ENCODE peak calls at places on chromosomes 7 and 10, in seven cellular contexts. P, E, Q, J, B, A and H are unnamed samples.
A peak's percentile ranks its signal among the peaks of the same experiment; 100 is the strongest.

GRCh38 chr7:148906707-148907498 is 22.8 kb upstream of the EZH2 start:
- DNase-seq in B (peak; percentile 77), P (no peak), Q (no peak), J (no peak), E (no peak), A (no peak), H (no peak)

GRCh38 chr7:158957921-158958471 is 101.6 kb downstream of the DYNC2I1 start:
- DNase-seq in P (no peak), J (no peak), Q (no peak), B (peak; percentile 79), E (peak; percentile 73), A (peak; percentile 65), H (no peak)

GRCh38 chr10:80444646-80445319 is 9.3 kb upstream of the TSPAN14 start:
- DNase-seq in B (peak; percentile 58), P (peak; percentile 63), A (peak; percentile 58), J (peak; percentile 58), Q (peak; percentile 41), E (peak; percentile 89), H (peak; percentile 47)

GRCh38 chr10:43043342-43043772 is 33.5 kb upstream of the RET start:
- DNase-seq in J (no peak), P (no peak), A (no peak), B (peak; percentile 35), Q (no peak), E (no peak), H (no peak)

GRCh38 chr7:84188811-84189405 is 5.7 kb downstream of the SEMA3A start:
- DNase-seq in J (peak; percentile 6), B (peak; percentile 21), E (no peak), A (no peak), Q (no peak), P (no peak), H (no peak)

GRCh38 chr7:155804431-155804831 is 7.8 kb downstream of the SHH start:
- DNase-seq in B (peak; percentile 67), J (no peak), A (no peak), P (no peak), E (no peak), Q (no peak), H (no peak)

GRCh38 chr7:129315916-129316315 is 91.1 kb downstream of the AHCYL2 start:
- DNase-seq in J (no peak), Q (no peak), A (no peak), B (no peak), E (no peak), P (no peak), H (no peak)

GRCh38 chr7:135601182-135601581 is 43.5 kb downstream of the NUP205 start:
- DNase-seq in P (no peak), A (no peak), J (no peak), Q (no peak), B (no peak), E (no peak), H (no peak)

GRCh38 chr10:29026065-29026797 is 262.6 kb upstream of the LYZL1 start:
- DNase-seq in A (peak; percentile 58), Q (no peak), J (no peak), P (no peak), B (no peak), E (no peak), H (no peak)

GRCh38 chr10:9147475-9147874 is 1093.0 kb downstream of the GATA3 start:
- DNase-seq in E (no peak), P (no peak), Q (no peak), A (no peak), J (no peak), B (no peak), H (no peak)

GRCh38 chr10:115963848-115964247 is 309.2 kb downstream of the GFRA1 start:
- DNase-seq in A (no peak), E (no peak), J (no peak), P (no peak), Q (no peak), B (no peak), H (no peak)

GRCh38 chr10:60708666-60709065 is 69.6 kb upstream of the CDK1 start:
- DNase-seq in A (no peak), P (no peak), J (no peak), B (no peak), Q (no peak), E (no peak), H (no peak)

GRCh38 chr7:20021834-20022233 is 195.3 kb downstream of the MACC1 start:
- DNase-seq in E (no peak), Q (no peak), P (peak; percentile 48), A (no peak), J (no peak), B (no peak), H (no peak)

GRCh38 chr10:44183667-44184632 is 200.9 kb downstream of the CXCL12 start:
- DNase-seq in B (no peak), E (no peak), Q (no peak), A (no peak), P (no peak), J (no peak), H (no peak)

GRCh38 chr10:89665302-89665701 is 20.3 kb upstream of the PANK1 start:
- DNase-seq in B (no peak), A (no peak), E (no peak), P (no peak), J (no peak), Q (no peak), H (no peak)

GRCh38 chr7:63043657-63044543 is 954.7 kb upstream of the ZNF722 start:
- DNase-seq in Q (no peak), P (no peak), J (peak; percentile 0), A (no peak), B (no peak), E (no peak), H (no peak)

GRCh38 chr10:43160919-43161251 is 22.6 kb downstream of the CSGALNACT2 start:
- DNase-seq in E (no peak), P (no peak), A (no peak), J (no peak), Q (no peak), B (no peak), H (no peak)

GRCh38 chr10:5547934-5548660 is 23.3 kb downstream of the CALML3 start:
- DNase-seq in Q (no peak), B (no peak), J (peak; percentile 97), A (no peak), E (no peak), P (no peak), H (no peak)

GRCh38 chr10:91511549-91512330 is 101.6 kb downstream of the HECTD2 start:
- DNase-seq in E (peak; percentile 8), J (no peak), A (no peak), Q (no peak), P (no peak), B (no peak), H (no peak)

GRCh38 chr10:79296431-79296830 is 50.8 kb upstream of the PPIF start:
- DNase-seq in J (no peak), E (no peak), A (no peak), Q (no peak), P (no peak), B (no peak), H (no peak)

GRCh38 chr10:79301754-79302530 is 45.3 kb upstream of the PPIF start:
- DNase-seq in P (no peak), E (no peak), J (no peak), A (no peak), Q (no peak), B (no peak), H (no peak)

GRCh38 chr10:79300711-79301110 is 46.6 kb upstream of the PPIF start:
- DNase-seq in B (no peak), P (no peak), E (no peak), J (no peak), Q (no peak), A (no peak), H (no peak)

GRCh38 chr10:79298403-79299244 is 48.6 kb upstream of the PPIF start:
- DNase-seq in A (no peak), E (peak; percentile 76), P (no peak), B (no peak), J (peak; percentile 65), Q (no peak), H (no peak)

GRCh38 chr10:79299397-79300370 is 47.6 kb upstream of the PPIF start:
- DNase-seq in Q (no peak), J (no peak), P (no peak), B (no peak), A (no peak), E (no peak), H (no peak)
- TF ChIP-seq TAF1 in Q (no peak), J (no peak), P (no peak), B (no peak), A (no peak), E (no peak), H (no peak)

DNA sequence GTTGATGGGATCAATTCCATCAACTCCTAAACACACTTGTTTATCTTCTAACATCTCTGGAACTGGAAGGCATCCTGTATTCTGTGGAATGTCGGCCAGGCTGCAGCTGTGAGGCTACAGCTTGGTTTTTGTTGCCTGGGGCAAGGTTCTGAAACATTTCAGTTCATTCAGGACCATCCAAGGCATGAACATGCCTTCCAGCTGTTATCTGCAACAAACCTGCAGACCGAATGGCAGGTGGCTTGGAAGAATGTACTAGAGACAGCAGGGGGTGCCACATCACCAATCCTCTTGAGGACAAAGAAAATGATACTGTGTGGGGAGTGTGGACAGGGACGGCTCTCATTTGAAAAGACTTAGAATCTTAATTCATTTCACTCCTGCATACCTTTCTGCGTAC is 12.4 kb downstream of the PAPOLB start:
- DNase-seq in P (no peak), E (peak; percentile 69), A (no peak), J (peak; percentile 48), Q (no peak), B (peak; percentile 81), H (no peak)
- TF ChIP-seq TAF1 in P (no peak), E (no peak), A (no peak), J (no peak), Q (no peak), B (no peak), H (no peak)

DNA sequence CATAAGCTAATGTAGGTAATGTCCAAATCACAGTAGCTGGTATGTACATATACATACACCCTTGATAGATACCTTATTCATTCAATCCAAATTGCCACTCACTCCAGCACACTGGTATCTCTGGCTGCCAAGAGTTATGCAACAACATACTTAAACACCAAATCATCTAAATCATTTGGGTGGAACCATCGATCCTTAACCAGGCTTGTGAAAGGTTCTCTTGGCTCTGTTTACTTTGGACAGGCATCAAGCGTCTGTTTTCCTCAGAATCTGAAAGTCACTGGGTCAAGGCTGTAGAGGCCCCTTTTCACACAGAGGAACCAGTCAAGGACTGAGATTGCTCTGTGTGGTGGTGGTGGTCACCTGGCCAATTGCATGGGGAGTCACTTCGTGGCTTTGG is 24.6 kb downstream of the JAZF1 start:
- DNase-seq in P (no peak), A (no peak), Q (no peak), J (peak; percentile 15), E (no peak), B (no peak), H (no peak)
- TF ChIP-seq TAF1 in P (no peak), A (no peak), Q (no peak), J (no peak), E (no peak), B (no peak), H (no peak)

DNA sequence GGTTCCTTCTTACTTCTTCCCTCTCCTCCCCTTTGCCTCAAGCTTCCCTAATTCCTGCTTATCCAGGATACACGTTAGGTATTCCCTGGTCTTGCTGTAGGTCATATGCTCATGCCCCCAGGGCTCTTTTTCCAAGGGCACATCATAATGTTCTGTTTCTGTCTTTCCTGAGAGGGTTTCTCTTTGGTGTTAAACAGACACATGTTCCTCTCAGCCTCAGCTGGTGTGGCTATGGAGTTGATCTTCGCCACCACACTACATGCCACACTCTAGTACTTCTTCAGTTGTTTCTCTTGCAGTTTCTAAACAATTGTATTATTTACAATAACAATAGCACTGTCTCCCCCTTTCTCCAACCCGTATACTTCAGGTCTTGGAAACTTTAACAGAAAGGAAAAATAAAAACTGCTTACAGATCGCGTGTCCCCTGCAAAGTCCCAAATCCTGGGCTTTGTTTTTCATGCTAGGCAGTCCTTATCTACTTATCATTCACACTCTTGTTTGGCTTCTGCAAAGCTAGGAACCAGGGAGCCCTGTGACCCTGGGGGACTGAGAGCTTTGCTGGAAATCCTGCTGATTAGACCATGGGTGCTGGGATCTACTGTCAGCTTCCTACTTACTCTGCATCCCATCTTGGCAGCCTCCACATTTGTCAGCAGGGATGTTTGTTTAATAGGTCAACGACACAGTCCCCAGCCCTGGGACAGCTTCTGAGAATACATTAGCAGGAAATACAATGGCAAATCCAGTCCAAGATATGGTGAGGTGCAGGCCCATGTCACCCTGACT is 193.9 kb upstream of the BMPER start:
- DNase-seq in B (no peak), A (no peak), Q (no peak), P (no peak), J (no peak), E (no peak), H (no peak)
- TF ChIP-seq TAF1 in B (no peak), A (no peak), Q (no peak), P (no peak), J (no peak), E (no peak), H (no peak)